ENCODE peak calls at places on chromosomes 2 and 18, in six cellular contexts. One of them, this sample, is unnamed.

GRCh38 chr18:37889963-37890362 is 324.4 kb upstream of the CELF4 start:
- DNase-seq in fibroblast of lung: no peak
- DNase-seq in GM23338: peak
- DNase-seq in SK-N-SH: no peak
- DNase-seq in endothelial cell of umbilical vein: no peak
- DNase-seq in IMR-90: no peak
- DNase-seq in this sample: peak

GRCh38 chr2:214311931-214312749 is 98.7 kb upstream of the VWC2L start:
- DNase-seq in fibroblast of lung: peak
- DNase-seq in GM23338: no peak
- DNase-seq in SK-N-SH: no peak
- DNase-seq in endothelial cell of umbilical vein: no peak
- DNase-seq in IMR-90: peak
- DNase-seq in this sample: no peak

GRCh38 chr2:148955798-148956197 is 80.8 kb downstream of the KIF5C start:
- DNase-seq in fibroblast of lung: no peak
- DNase-seq in GM23338: no peak
- DNase-seq in SK-N-SH: no peak
- DNase-seq in endothelial cell of umbilical vein: no peak
- DNase-seq in IMR-90: no peak
- DNase-seq in this sample: no peak

GRCh38 chr2:72126186-72127100 is 21.2 kb downstream of the CYP26B1 start:
- DNase-seq in fibroblast of lung: no peak
- DNase-seq in GM23338: no peak
- DNase-seq in SK-N-SH: no peak
- DNase-seq in endothelial cell of umbilical vein: no peak
- DNase-seq in IMR-90: no peak
- DNase-seq in this sample: no peak

GRCh38 chr2:130307850-130308249 is 34.8 kb upstream of the IMP4 start:
- DNase-seq in fibroblast of lung: no peak
- DNase-seq in GM23338: no peak
- DNase-seq in SK-N-SH: no peak
- DNase-seq in endothelial cell of umbilical vein: no peak
- DNase-seq in IMR-90: no peak
- DNase-seq in this sample: no peak

GRCh38 chr2:118387509-118387908 is 299.2 kb downstream of the INSIG2 start:
- DNase-seq in fibroblast of lung: peak
- DNase-seq in GM23338: no peak
- DNase-seq in SK-N-SH: no peak
- DNase-seq in endothelial cell of umbilical vein: no peak
- DNase-seq in IMR-90: peak
- DNase-seq in this sample: no peak

GRCh38 chr2:202164409-202164808 is 74.0 kb downstream of the SUMO1 start:
- DNase-seq in fibroblast of lung: peak
- DNase-seq in GM23338: no peak
- DNase-seq in SK-N-SH: no peak
- DNase-seq in endothelial cell of umbilical vein: no peak
- DNase-seq in IMR-90: peak
- DNase-seq in this sample: peak

GRCh38 chr2:221501210-221501882 is 70.8 kb downstream of the EPHA4 start:
- DNase-seq in fibroblast of lung: peak
- DNase-seq in GM23338: no peak
- DNase-seq in SK-N-SH: no peak
- DNase-seq in endothelial cell of umbilical vein: peak
- DNase-seq in IMR-90: peak
- DNase-seq in this sample: no peak

GRCh38 chr18:22999212-22999611 is 66.1 kb downstream of the RBBP8 start:
- DNase-seq in fibroblast of lung: peak
- DNase-seq in GM23338: no peak
- DNase-seq in SK-N-SH: no peak
- DNase-seq in endothelial cell of umbilical vein: peak
- DNase-seq in IMR-90: peak
- DNase-seq in this sample: peak

GRCh38 chr2:218127929-218128455 is 2.2 kb downstream of the CXCR2 start:
- DNase-seq in fibroblast of lung: no peak
- DNase-seq in GM23338: no peak
- DNase-seq in SK-N-SH: no peak
- DNase-seq in endothelial cell of umbilical vein: no peak
- DNase-seq in IMR-90: no peak
- DNase-seq in this sample: no peak

GRCh38 chr18:22667616-22668422 is 250.1 kb upstream of the CTAGE1 start:
- DNase-seq in fibroblast of lung: peak
- DNase-seq in GM23338: no peak
- DNase-seq in SK-N-SH: no peak
- DNase-seq in endothelial cell of umbilical vein: peak
- DNase-seq in IMR-90: peak
- DNase-seq in this sample: no peak

GRCh38 chr2:176490061-176490861 is 221.0 kb downstream of the MTX2 start:
- DNase-seq in fibroblast of lung: peak
- DNase-seq in GM23338: peak
- DNase-seq in SK-N-SH: peak
- DNase-seq in endothelial cell of umbilical vein: no peak
- DNase-seq in IMR-90: no peak
- DNase-seq in this sample: peak

GRCh38 chr18:22783245-22783644 is 149.9 kb upstream of the RBBP8 start:
- DNase-seq in fibroblast of lung: no peak
- DNase-seq in GM23338: no peak
- DNase-seq in SK-N-SH: no peak
- DNase-seq in endothelial cell of umbilical vein: no peak
- DNase-seq in IMR-90: no peak
- DNase-seq in this sample: no peak

DNA sequence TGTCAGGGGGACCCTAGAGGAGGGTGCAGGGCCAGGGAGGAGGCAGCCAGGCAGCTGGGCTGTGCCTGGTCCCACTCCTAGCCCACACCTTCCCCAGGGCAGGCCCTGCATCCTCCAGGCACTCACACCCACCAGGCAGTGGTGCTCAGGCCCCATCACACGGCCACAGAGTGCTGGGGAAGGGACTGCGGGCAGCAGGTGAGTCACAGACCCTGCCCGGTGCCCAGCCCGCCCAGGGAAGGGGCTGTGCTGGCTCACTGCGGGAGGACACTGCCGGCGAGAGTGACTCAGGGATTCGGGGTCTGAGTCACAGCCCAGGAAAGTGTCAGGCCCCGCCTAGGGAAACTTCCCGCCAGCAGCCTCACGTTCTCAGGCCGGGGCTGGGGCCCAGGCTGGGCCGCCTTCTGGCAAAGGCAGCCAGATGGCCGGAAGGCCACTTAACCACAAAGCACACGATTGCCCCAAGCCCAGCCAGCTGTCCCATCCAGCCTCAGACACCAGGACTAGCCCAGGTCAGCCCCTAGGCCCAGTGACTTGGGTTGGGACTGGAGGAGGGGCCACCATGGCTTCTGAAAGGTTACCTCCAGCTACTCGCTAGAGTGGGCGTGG is 42.2 kb downstream of the BIN1 start:
- DNase-seq in fibroblast of lung: peak
- DNase-seq in GM23338: peak
- DNase-seq in SK-N-SH: peak
- DNase-seq in endothelial cell of umbilical vein: peak
- DNase-seq in IMR-90: peak
- DNase-seq in this sample: peak
- H3K4me2 ChIP-seq in fibroblast of lung: peak
- H3K4me2 ChIP-seq in GM23338: no peak
- H3K4me2 ChIP-seq in SK-N-SH: peak
- H3K4me2 ChIP-seq in endothelial cell of umbilical vein: no peak
- H3K4me2 ChIP-seq in IMR-90: peak
- H3K4me2 ChIP-seq in this sample: no peak

GRCh38 chr2:237596856-237597679 is 6.5 kb upstream of the RAB17 start:
- DNase-seq in fibroblast of lung: no peak
- DNase-seq in GM23338: no peak
- DNase-seq in SK-N-SH: no peak
- DNase-seq in endothelial cell of umbilical vein: no peak
- DNase-seq in IMR-90: no peak
- DNase-seq in this sample: no peak
- H3K27ac ChIP-seq in fibroblast of lung: no peak
- H3K27ac ChIP-seq in GM23338: no peak
- H3K27ac ChIP-seq in SK-N-SH: no peak
- H3K27ac ChIP-seq in endothelial cell of umbilical vein: no peak
- H3K27ac ChIP-seq in IMR-90: no peak
- H3K27ac ChIP-seq in this sample: no peak

DNA sequence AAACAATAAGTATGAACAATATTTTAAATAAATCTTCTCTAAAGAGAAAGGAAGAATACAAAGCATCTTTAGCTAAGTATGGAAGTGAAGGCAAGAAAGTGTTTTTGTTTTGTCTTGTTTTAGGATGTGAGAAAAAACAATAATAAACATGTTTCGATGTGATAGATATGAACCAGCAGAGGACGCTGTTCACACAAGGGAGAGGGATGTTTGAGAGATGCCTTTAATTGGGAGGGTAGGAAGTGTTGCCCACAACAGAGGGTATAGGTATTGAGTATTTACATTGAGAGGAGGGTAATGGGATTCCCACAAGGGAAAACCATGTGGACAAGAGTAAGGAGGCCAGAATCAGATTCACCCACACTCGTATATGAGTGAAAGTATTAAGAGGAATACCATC is 55.1 kb downstream of the CDH19 start:
- DNase-seq in fibroblast of lung: no peak
- DNase-seq in GM23338: peak
- DNase-seq in SK-N-SH: peak
- DNase-seq in endothelial cell of umbilical vein: no peak
- DNase-seq in IMR-90: no peak
- DNase-seq in this sample: peak
- TF ChIP-seq CTCF in fibroblast of lung: no peak
- TF ChIP-seq CTCF in GM23338: peak
- TF ChIP-seq CTCF in SK-N-SH: peak
- TF ChIP-seq CTCF in endothelial cell of umbilical vein: peak
- TF ChIP-seq CTCF in IMR-90: no peak
- TF ChIP-seq CTCF in this sample: peak

GRCh38 chr2:69013837-69014796 is 1.1 kb downstream of the ANTXR1 start:
- DNase-seq in fibroblast of lung: peak
- DNase-seq in GM23338: peak
- DNase-seq in SK-N-SH: peak
- DNase-seq in endothelial cell of umbilical vein: peak
- DNase-seq in IMR-90: peak
- DNase-seq in this sample: peak

GRCh38 chr2:69018629-69019227 is 5.7 kb downstream of the ANTXR1 start:
- DNase-seq in fibroblast of lung: no peak
- DNase-seq in GM23338: no peak
- DNase-seq in SK-N-SH: peak
- DNase-seq in endothelial cell of umbilical vein: no peak
- DNase-seq in IMR-90: no peak
- DNase-seq in this sample: no peak

GRCh38 chr2:69017876-69018275 is 4.9 kb downstream of the ANTXR1 start:
- DNase-seq in fibroblast of lung: no peak
- DNase-seq in GM23338: no peak
- DNase-seq in SK-N-SH: no peak
- DNase-seq in endothelial cell of umbilical vein: no peak
- DNase-seq in IMR-90: peak
- DNase-seq in this sample: no peak

GRCh38 chr2:69020496-69020895 is 7.5 kb downstream of the ANTXR1 start:
- DNase-seq in fibroblast of lung: no peak
- DNase-seq in GM23338: no peak
- DNase-seq in SK-N-SH: no peak
- DNase-seq in endothelial cell of umbilical vein: no peak
- DNase-seq in IMR-90: no peak
- DNase-seq in this sample: no peak

GRCh38 chr2:69017080-69017479 is 4.1 kb downstream of the ANTXR1 start:
- DNase-seq in fibroblast of lung: peak
- DNase-seq in GM23338: no peak
- DNase-seq in SK-N-SH: no peak
- DNase-seq in endothelial cell of umbilical vein: no peak
- DNase-seq in IMR-90: peak
- DNase-seq in this sample: no peak
- H3K4me2 ChIP-seq in fibroblast of lung: peak
- H3K4me2 ChIP-seq in GM23338: no peak
- H3K4me2 ChIP-seq in SK-N-SH: peak
- H3K4me2 ChIP-seq in endothelial cell of umbilical vein: no peak
- H3K4me2 ChIP-seq in IMR-90: peak
- H3K4me2 ChIP-seq in this sample: no peak

This sample was measured in neural progenitor cell.